ENCODE peak calls at places on chromosomes 13 and 19, in nine cellular contexts. M, A, E, W, F, R, O, H and D are unnamed samples. For H3K4me1, the result is how much of the 10 kb centered on the place peaks cover.

GRCh38 chr19:4224470-4224869 is 4.9 kb upstream of the EBI3 start:
- DNase-seq in M (no peak), A (no peak), E (no peak), W (no peak), F (no peak), R (no peak), O (no peak), H (no peak), D (no peak)

GRCh38 chr19:46471116-46471733 is at the start of gene PNMA8A:
- DNase-seq in M (peak), A (no peak), E (no peak), W (peak), F (peak), R (peak), O (no peak), H (peak), D (peak)

GRCh38 chr13:70162141-70162540 is 53.9 kb upstream of the KLHL1 start:
- DNase-seq in M (no peak), A (no peak), E (no peak), W (no peak), F (no peak), R (no peak), O (no peak), H (no peak), D (no peak)

GRCh38 chr13:110017379-110017778 is 231.0 kb upstream of the IRS2 start:
- DNase-seq in M (no peak), A (no peak), E (no peak), W (no peak), F (no peak), R (no peak), O (no peak), H (peak), D (no peak)

GRCh38 chr19:36939153-36939552 is 23.0 kb downstream of the ZNF568 start:
- DNase-seq in M (no peak), A (no peak), E (no peak), W (no peak), F (no peak), R (no peak), O (no peak), H (no peak), D (no peak)

GRCh38 chr13:112452380-112453206 is 76.4 kb downstream of the SPACA7 start:
- DNase-seq in M (peak), A (no peak), E (no peak), W (peak), F (no peak), R (no peak), O (no peak), H (no peak), D (no peak)

GRCh38 chr13:73835138-73835721 is 299.0 kb downstream of the KLF12 start:
- DNase-seq in M (no peak), A (no peak), E (peak), W (no peak), F (no peak), R (no peak), O (no peak), H (no peak), D (no peak)

GRCh38 chr19:10808937-10809655 is 26.9 kb downstream of the TMED1 start:
- DNase-seq in M (no peak), A (no peak), E (no peak), W (peak), F (no peak), R (no peak), O (no peak), H (no peak), D (no peak)

GRCh38 chr19:47111682-47112165 is 1.9 kb downstream of the ZC3H4 start:
- DNase-seq in M (no peak), A (no peak), E (no peak), W (no peak), F (no peak), R (no peak), O (no peak), H (no peak), D (no peak)

GRCh38 chr19:41753936-41754529 is 1.3 kb upstream of the CEACAM6 start:
- DNase-seq in M (peak), A (peak), E (peak), W (peak), F (no peak), R (no peak), O (peak), H (peak), D (no peak)

GRCh38 chr13:99896712-99897440 is 74.7 kb downstream of the ZIC5 start:
- DNase-seq in M (no peak), A (no peak), E (no peak), W (no peak), F (no peak), R (no peak), O (no peak), H (no peak), D (no peak)

GRCh38 chr13:61052175-61052574 is 363.5 kb downstream of the PCDH20 start:
- DNase-seq in M (no peak), A (no peak), E (no peak), W (no peak), F (no peak), R (no peak), O (no peak), H (no peak), D (no peak)

GRCh38 chr13:37476874-37477273 is 121.7 kb downstream of the POSTN start:
- DNase-seq in M (no peak), A (no peak), E (no peak), W (no peak), F (no peak), R (no peak), O (no peak), H (no peak), D (no peak)

GRCh38 chr13:27442797-27443196 is 7.6 kb downstream of the MTIF3 start:
- DNase-seq in M (no peak), A (no peak), E (no peak), W (no peak), F (no peak), R (no peak), O (no peak), H (no peak), D (no peak)

GRCh38 chr13:54449922-54450321 is 1421.3 kb downstream of the OLFM4 start:
- DNase-seq in M (no peak), A (no peak), E (no peak), W (no peak), F (no peak), R (no peak), O (no peak), H (no peak), D (no peak)

GRCh38 chr19:10320602-10321416 is 5.0 kb upstream of the FDX2 start:
- DNase-seq in M (no peak), A (no peak), E (no peak), W (no peak), F (no peak), R (no peak), O (no peak), H (no peak), D (no peak)

GRCh38 chr13:113078895-113079720 is 26.5 kb upstream of the F7 start:
- DNase-seq in M (no peak), A (no peak), E (no peak), W (no peak), F (no peak), R (no peak), O (no peak), H (no peak), D (no peak)

GRCh38 chr13:113449693-113450347 is 3.5 kb downstream of the ADPRHL1 start:
- DNase-seq in M (no peak), A (no peak), E (no peak), W (no peak), F (no peak), R (no peak), O (no peak), H (no peak), D (peak)

GRCh38 chr13:23748109-23748508 is 141.1 kb downstream of the MIPEP start:
- DNase-seq in M (no peak), A (no peak), E (no peak), W (no peak), F (no peak), R (no peak), O (no peak), H (no peak), D (no peak)

GRCh38 chr13:102897371-102898138 is 51.7 kb downstream of the ERCC5 start:
- DNase-seq in M (peak), A (no peak), E (no peak), W (no peak), F (peak), R (no peak), O (no peak), H (no peak), D (no peak)

GRCh38 chr19:6514926-6515325 is 12.8 kb upstream of the TUBB4A start:
- DNase-seq in M (no peak), A (no peak), E (no peak), W (no peak), F (no peak), R (no peak), O (no peak), H (no peak), D (no peak)

GRCh38 chr13:97344250-97345175 is 89.5 kb upstream of the RAP2A start:
- DNase-seq in M (peak), A (peak), E (peak), W (peak), F (peak), R (peak), O (no peak), H (peak), D (peak)

GRCh38 chr19:35755550-35756371 is 1.1 kb downstream of the HSPB6 start:
- DNase-seq in M (peak), A (peak), E (no peak), W (peak), F (peak), R (peak), O (peak), H (peak), D (peak)

GRCh38 chr13:94323746-94324408 is 155.6 kb downstream of the DCT start:
- DNase-seq in M (no peak), A (no peak), E (no peak), W (no peak), F (no peak), R (no peak), O (peak), H (no peak), D (no peak)

GRCh38 chr13:84896128-84896527 is 903.1 kb downstream of the SLITRK6 start:
- DNase-seq in M (no peak), A (no peak), E (peak), W (no peak), F (no peak), R (no peak), O (no peak), H (peak), D (no peak)

GRCh38 chr19:17753976-17754375 is 2.7 kb downstream of the FCHO1 start:
- DNase-seq in M (peak), A (no peak), E (no peak), W (no peak), F (no peak), R (no peak), O (no peak), H (no peak), D (no peak)

GRCh38 chr19:17755533-17755885 is 4.2 kb downstream of the FCHO1 start:
- DNase-seq in M (no peak), A (no peak), E (no peak), W (no peak), F (no peak), R (no peak), O (no peak), H (no peak), D (no peak)

GRCh38 chr19:17757125-17757524 is 5.8 kb downstream of the FCHO1 start:
- DNase-seq in M (peak), A (no peak), E (no peak), W (peak), F (peak), R (peak), O (no peak), H (peak), D (peak)

GRCh38 chr19:17754634-17755532 is 3.6 kb downstream of the FCHO1 start:
- DNase-seq in M (no peak), A (no peak), E (no peak), W (no peak), F (no peak), R (no peak), O (peak), H (no peak), D (no peak)

GRCh38 chr19:17755977-17756670 is 4.8 kb downstream of the FCHO1 start:
- DNase-seq in M (peak), A (no peak), E (no peak), W (peak), F (peak), R (no peak), O (peak), H (peak), D (no peak)
- H3K4me1 ChIP-seq in M (under half), A (under half), E (under half), W (under half), F (under half), R (under half), O (under half), H (under half), D (under half)

DNA sequence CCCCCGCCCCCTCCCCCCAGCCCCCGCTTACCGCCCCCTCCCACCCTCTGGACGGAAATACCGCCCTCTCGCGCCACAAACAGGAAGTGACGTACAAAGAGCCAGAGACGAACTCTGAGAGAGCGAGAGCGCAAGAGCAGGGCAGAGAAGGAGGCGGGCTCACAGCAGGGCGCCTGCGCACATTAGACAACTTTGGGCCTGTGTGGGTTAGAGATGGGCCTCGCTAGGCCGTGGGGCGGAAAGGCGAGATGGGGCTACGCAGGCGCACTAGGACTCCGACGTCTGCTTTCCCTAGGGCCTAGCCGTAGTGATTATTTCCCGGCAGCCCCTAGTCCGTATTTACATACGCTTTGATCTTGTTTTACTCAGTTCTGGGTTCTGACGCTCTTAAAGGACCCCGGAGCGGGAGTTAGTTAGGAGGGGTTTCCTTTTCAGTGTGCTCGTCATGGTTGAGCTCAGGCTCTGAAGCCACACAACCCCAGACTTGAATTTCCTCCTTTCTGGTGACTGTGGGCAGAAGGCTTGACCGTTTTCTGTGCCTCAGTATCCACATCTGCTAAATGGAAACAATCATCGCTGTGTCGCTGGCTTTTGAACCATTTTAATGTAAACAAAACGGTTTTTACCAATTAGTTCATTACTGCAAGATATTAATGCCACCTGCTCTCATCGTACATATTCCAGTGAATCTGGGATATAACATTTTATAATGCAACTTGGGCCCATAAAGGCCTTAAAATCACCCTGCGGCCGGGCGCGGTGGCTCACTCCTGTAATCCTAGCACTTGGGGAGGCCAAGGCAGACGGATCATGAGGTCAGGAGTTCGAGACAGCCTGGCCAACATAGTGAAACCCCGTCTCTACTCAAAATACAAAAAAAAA is 449 bp upstream of the AKT2 start:
- DNase-seq in M (peak), A (peak), E (peak), W (peak), F (peak), R (peak), O (peak), H (peak), D (peak)
- TF ChIP-seq POLR2A in M (no peak), A (peak), E (no peak), W (no peak), F (no peak), R (peak), O (peak), H (peak), D (peak)

GRCh38 chr13:44159633-44160279 is 213.9 kb upstream of the SERP2 start:
- DNase-seq in M (no peak), A (no peak), E (no peak), W (no peak), F (no peak), R (no peak), O (no peak), H (no peak), D (no peak)
- H3K4me1 ChIP-seq in M (under half), A (under half), E (under half), W (under half), F (under half), R (under half), O (under half), H (under half), D (under half)

DNA sequence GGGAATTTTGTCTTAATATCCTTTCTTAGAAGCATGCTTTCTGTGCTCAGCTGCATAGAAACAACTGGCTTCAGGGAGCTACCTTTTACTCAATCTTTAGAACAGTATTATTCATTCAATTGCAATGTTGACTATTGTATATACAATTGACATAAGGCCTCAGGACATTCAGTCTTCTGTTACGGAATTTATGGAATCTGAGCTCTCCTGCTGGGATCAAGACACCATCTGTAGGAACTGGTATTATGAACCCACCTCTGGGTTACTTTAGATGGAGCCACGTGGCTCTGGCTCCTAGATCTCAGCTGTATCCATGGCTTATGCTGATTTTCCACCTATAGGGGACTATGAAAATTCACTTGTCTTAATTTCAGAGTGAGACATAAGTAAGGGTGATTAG is 716.2 kb upstream of the GPC6 start:
- DNase-seq in M (no peak), A (no peak), E (no peak), W (no peak), F (no peak), R (no peak), O (no peak), H (no peak), D (no peak)
- TF ChIP-seq POLR2A in M (no peak), A (no peak), E (no peak), W (no peak), F (no peak), R (no peak), O (no peak), H (no peak), D (no peak)

GRCh38 chr19:18422530-18423191 is 3.5 kb downstream of the SSBP4 start:
- DNase-seq in M (no peak), A (no peak), E (no peak), W (no peak), F (no peak), R (no peak), O (peak), H (no peak), D (peak)

GRCh38 chr19:18424890-18425514 is 5.8 kb downstream of the SSBP4 start:
- DNase-seq in M (no peak), A (no peak), E (no peak), W (no peak), F (no peak), R (no peak), O (no peak), H (no peak), D (no peak)

GRCh38 chr19:18423258-18424020 is 4.2 kb downstream of the SSBP4 start:
- DNase-seq in M (peak), A (no peak), E (no peak), W (no peak), F (no peak), R (no peak), O (no peak), H (no peak), D (no peak)

GRCh38 chr19:18425515-18426415 is 6.6 kb downstream of the SSBP4 start:
- DNase-seq in M (peak), A (no peak), E (no peak), W (no peak), F (peak), R (peak), O (no peak), H (no peak), D (peak)

GRCh38 chr19:18424122-18424889 is 5.1 kb downstream of the SSBP4 start:
- DNase-seq in M (no peak), A (no peak), E (no peak), W (no peak), F (no peak), R (no peak), O (no peak), H (no peak), D (peak)
- H3K4me1 ChIP-seq in M (under half), A (under half), E (under half), W (half or more), F (half or more), R (under half), O (under half), H (under half), D (under half)

DNA sequence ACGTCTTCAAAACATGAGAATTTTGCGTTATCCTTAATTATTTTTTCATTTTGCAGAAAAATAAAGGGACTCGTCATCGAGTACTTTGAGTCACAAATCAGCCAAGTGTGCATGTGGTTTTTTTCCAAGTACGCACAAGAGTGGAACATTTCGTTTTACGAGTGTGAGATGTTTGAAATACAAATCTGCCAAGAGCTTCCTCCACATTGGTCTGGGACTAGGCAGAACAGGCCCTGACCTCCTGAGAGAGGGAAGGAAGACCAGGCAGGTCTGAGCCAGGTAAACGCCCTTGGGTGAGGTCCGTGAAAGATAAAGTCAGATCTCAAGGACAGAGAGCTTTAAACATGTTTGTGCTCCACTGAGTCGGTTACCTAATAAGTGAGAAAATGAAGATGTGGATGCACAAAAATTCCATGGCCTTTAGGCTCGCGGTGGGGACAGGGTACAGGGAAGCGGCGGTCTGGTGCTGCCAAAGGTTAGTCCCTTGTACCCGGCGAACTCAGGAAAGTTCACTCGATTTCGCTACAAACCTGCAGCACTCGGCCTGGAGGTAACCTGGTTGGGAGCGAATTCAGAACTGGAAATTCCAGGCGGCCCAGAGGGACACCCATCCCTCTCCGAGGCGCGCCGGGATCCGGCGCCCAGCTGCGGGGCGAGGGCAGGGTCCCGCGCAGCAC is 448 bp upstream of the ITM2B start:
- DNase-seq in M (peak), A (no peak), E (peak), W (peak), F (no peak), R (peak), O (no peak), H (no peak), D (no peak)
- TF ChIP-seq POLR2A in M (no peak), A (peak), E (peak), W (no peak), F (no peak), R (no peak), O (no peak), H (peak), D (no peak)

DNA sequence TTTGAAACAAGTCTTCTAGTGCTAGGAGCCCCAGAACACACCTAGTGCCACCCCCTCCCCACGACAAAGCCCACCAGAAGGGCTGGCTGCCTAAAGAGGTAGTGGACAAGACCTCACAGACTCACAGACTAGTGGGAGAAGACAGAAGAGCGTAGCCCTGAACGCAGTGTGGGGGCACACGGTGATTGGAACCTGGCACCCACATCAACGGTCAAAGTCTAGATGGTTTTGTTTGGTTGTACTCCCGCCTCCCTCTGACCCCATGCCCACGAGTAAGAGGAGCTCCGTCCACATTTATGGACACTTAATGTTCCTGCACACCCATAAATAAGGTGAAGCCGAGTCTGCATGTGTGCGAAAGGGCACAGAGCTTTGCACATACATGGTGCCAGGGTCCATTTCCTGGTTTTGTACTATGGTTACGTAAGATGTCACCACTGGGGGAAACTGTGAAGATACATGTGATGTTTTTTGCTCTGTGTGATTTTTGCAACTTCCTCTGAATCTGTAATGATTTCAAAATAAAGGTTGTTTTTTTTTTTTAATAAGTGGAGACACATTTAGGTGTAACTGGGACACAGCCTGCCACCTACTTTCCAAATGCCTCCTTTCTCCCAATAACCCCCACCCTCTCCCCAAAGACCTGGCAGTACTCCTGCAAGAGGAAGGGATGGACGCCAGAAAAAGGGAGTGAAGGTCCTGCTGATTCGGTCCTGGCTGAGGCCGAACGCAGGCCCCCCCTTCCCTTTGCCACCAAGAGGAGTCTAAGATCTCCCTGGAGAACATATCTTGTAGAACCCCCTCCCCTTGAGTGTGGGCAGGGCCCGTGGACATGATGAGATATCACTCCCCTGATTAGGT is 72.8 kb downstream of the GNG7 start:
- DNase-seq in M (no peak), A (no peak), E (peak), W (no peak), F (no peak), R (no peak), O (no peak), H (no peak), D (no peak)
- H3K4me1 ChIP-seq in M (under half), A (under half), E (half or more), W (half or more), F (half or more), R (under half), O (under half), H (under half), D (under half)